ENCODE peak calls at places on chromosomes 7 and 10, in eight cellular contexts. Z is IMR-90, O is transverse colon, U is K562, W is suprapubic skin, P is sigmoid colon, N is gastrocnemius medialis, A is uterus. Y is an unnamed sample.

GRCh38 chr10:91296471-91296870 is 76.0 kb downstream of the PCGF5 start:
- DNase-seq in O (no peak), U (peak; percentile 34), W (no peak), N (no peak), A (no peak), Z (no peak), P (no peak), Y (no peak)

GRCh38 chr10:102435529-102436233 is 3.3 kb upstream of the CUEDC2 start:
- DNase-seq in P (no peak), U (peak; percentile 91), Z (no peak), A (no peak), W (no peak), O (no peak), N (no peak), Y (no peak)

GRCh38 chr10:102090772-102091171 is 25.6 kb downstream of the HPS6 start:
- DNase-seq in O (no peak), A (no peak), N (no peak), W (no peak), Z (peak; percentile 56), U (no peak), P (no peak), Y (no peak)

GRCh38 chr10:119775529-119775928 is 49.7 kb downstream of the INPP5F start:
- DNase-seq in P (no peak), W (no peak), A (no peak), N (no peak), U (no peak), Z (peak; percentile 40), O (no peak), Y (no peak)

GRCh38 chr7:14184292-14184864 is 194.9 kb upstream of the ETV1 start:
- DNase-seq in P (no peak), A (no peak), O (peak; percentile 26), U (peak; percentile 1), N (no peak), Z (no peak), W (no peak), Y (no peak)

GRCh38 chr10:5292196-5292735 is 72.5 kb upstream of the UCN3 start:
- DNase-seq in N (no peak), O (no peak), Z (no peak), U (no peak), P (no peak), W (no peak), A (no peak), Y (no peak)

GRCh38 chr7:87231243-87231642 is 11.7 kb upstream of the TMEM243 start:
- DNase-seq in Z (no peak), U (no peak), N (no peak), P (no peak), W (no peak), A (no peak), O (no peak), Y (no peak)

GRCh38 chr10:59124187-59124586 is 52.3 kb upstream of the PHYHIPL start:
- DNase-seq in A (no peak), O (no peak), P (no peak), Z (no peak), N (no peak), U (no peak), W (no peak), Y (no peak)

GRCh38 chr7:81233208-81233940 is 314.5 kb upstream of the SEMA3C start:
- DNase-seq in Z (no peak), W (no peak), N (no peak), A (no peak), O (no peak), U (no peak), P (no peak), Y (peak; percentile 68)

GRCh38 chr7:69078997-69079769 is 519.1 kb upstream of the AUTS2 start:
- DNase-seq in Z (no peak), P (no peak), N (peak; percentile 26), W (no peak), U (no peak), A (no peak), O (peak; percentile 7), Y (no peak)

GRCh38 chr7:97272237-97272975 is 154.9 kb downstream of the SDHAF3 start:
- DNase-seq in N (no peak), Z (no peak), O (peak; percentile 50), W (no peak), A (no peak), U (no peak), P (no peak), Y (no peak)

GRCh38 chr7:159104188-159105030 is 40.3 kb downstream of the VIPR2 start:
- DNase-seq in A (peak; percentile 17), W (peak; percentile 44), U (no peak), O (peak; percentile 8), P (peak; percentile 76), N (peak; percentile 32), Z (no peak), Y (peak; percentile 56)

GRCh38 chr7:124057872-124058271 is 25.0 kb upstream of the TMEM229A start:
- DNase-seq in N (no peak), A (no peak), Z (no peak), U (no peak), P (no peak), O (no peak), W (no peak), Y (no peak)

GRCh38 chr7:33904680-33905388 is 505 bp upstream of the BMPER start:
- DNase-seq in Z (peak; percentile 59), U (no peak), N (no peak), W (no peak), O (peak; percentile 8), A (peak; percentile 56), P (peak; percentile 68), Y (peak; percentile 79)

GRCh38 chr7:39465055-39465929 is 100.9 kb upstream of the YAE1 start:
- DNase-seq in U (peak; percentile 70), N (no peak), W (no peak), Z (peak; percentile 63), P (no peak), A (peak; percentile 28), O (peak; percentile 50), Y (no peak)

GRCh38 chr10:86182150-86182549 is 184.4 kb downstream of the GRID1 start:
- DNase-seq in U (no peak), W (peak; percentile 36), O (no peak), N (no peak), P (no peak), Z (no peak), A (no peak), Y (no peak)

GRCh38 chr10:77253037-77253436 is 384.6 kb downstream of the KCNMA1 start:
- DNase-seq in O (no peak), Z (no peak), W (no peak), U (no peak), N (no peak), A (no peak), P (no peak), Y (no peak)

GRCh38 chr7:128005759-128006159 is 25.5 kb downstream of the LRRC4 start:
- DNase-seq in P (no peak), O (no peak), Z (no peak), W (no peak), U (peak; percentile 74), N (no peak), A (no peak), Y (no peak)

DNA sequence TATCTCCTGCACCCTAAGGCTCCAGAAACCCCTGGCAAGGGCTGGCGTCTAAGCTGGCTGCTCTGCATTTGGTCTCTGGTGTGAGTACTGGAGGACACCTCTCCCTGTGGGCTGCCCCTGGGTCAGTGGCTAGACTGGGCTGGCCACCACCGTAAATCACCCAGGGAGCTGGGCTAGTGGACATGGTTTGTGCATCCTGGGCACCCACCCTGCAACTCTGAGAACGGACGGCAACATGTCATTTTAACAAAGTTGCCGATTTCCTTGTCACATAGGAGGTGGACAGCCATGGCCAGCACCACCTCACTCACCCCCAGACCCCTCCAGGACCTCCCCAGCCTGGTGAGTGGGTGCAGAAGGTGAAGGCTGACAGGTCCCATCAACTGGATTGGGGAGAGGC is 26.8 kb upstream of the PCBD1 start:
- DNase-seq in W (no peak), O (no peak), U (no peak), P (no peak), N (no peak), A (no peak), Z (no peak), Y (peak; percentile 42)
- TF ChIP-seq POLR2A in W (no peak), O (no peak), U (no peak), P (no peak), N (no peak), A (no peak), Z (no peak), Y (no peak)

DNA sequence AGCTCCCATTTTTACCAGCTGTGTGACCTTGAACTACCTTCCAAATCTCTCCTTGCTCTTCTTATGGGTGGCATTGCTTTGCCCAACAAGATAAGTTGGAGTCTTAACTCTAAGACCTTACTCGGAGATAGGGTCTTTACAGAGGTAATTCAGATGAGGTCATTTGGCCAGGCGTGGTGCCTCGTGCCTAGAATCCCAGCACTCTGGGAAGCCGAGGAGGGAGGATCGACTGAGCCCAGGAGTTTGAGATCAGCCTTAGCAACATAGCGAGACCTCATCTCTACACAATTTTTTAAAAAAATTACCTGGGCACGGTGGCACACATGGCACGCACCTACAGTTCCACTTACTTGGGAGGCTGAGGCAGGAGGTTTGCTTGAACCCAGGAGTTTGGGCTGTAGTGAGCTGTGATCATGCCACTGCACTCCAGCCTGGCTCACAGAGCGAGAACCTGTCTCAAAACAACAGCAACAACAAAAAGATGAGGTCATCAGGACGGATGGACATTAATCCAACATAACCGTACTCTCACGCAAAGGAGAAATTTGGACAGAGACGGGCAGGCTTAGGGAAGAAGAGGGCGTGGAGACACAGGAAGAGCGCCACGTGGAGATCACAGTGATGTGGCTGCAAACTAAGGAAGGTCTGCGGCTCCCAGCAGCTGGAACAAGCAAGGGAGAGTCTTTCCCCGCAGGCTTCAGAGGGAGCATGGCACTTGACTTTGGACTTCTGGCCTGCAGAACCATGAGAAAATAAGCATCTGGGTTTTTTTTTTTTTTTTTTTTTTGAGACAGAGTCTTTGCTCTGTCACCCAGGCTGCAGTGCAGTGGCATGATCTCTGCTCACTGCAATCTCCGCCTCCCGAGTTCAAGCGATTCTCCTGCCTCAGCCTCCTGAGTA is 122.3 kb upstream of the CARD11 start:
- DNase-seq in W (no peak), U (no peak), N (no peak), P (no peak), O (no peak), Z (no peak), A (no peak), Y (no peak)
- TF ChIP-seq POLR2A in W (no peak), U (no peak), N (no peak), P (no peak), O (no peak), Z (no peak), A (no peak), Y (no peak)

GRCh38 chr7:2314209-2314955 is at the start of gene SNX8:
- DNase-seq in P (peak; percentile 93), N (peak; percentile 80), Z (peak; percentile 79), A (peak; percentile 92), W (peak; percentile 94), U (peak; percentile 88), O (peak; percentile 97), Y (peak; percentile 98)
- TF ChIP-seq POLR2A in P (no peak), N (peak; percentile 44), Z (peak; percentile 82), A (peak; percentile 47), W (no peak), U (peak; percentile 53), O (peak; percentile 62), Y (peak; percentile 60)

GRCh38 chr7:1853619-1854520 is 183.8 kb downstream of the ELFN1 start:
- DNase-seq in N (peak; percentile 9), U (peak; percentile 84), Z (no peak), O (peak; percentile 5), W (peak; percentile 50), A (no peak), P (peak; percentile 50), Y (peak; percentile 73)
- TF ChIP-seq POLR2A in N (no peak), U (peak; percentile 45), Z (no peak), O (no peak), W (no peak), A (no peak), P (no peak), Y (no peak)